ENCODE peak calls at places on chromosomes 12 and 14, in four cellular contexts. One of them, this sample, is unnamed.

GRCh38 chr12:27868165-27868564 is 88.1 kb upstream of the MANSC4 start:
- DNase-seq in activated naive CD4-positive, alpha-beta T cell treated with anti-CD3 and anti-CD28 coated beads for 36 hours: no peak
- DNase-seq in activated CD8-positive, alpha-beta T cell treated with anti-CD3 and anti-CD28 coated beads, Interleukin-2, amount 10 ng/mL, durations not matched to agents 7 days and 5 days: no peak
- DNase-seq in heart right ventricle: no peak
- DNase-seq in this sample: no peak

GRCh38 chr12:79016181-79016580 is 151.6 kb downstream of the SYT1 start:
- DNase-seq in activated naive CD4-positive, alpha-beta T cell treated with anti-CD3 and anti-CD28 coated beads for 36 hours: no peak
- DNase-seq in activated CD8-positive, alpha-beta T cell treated with anti-CD3 and anti-CD28 coated beads, Interleukin-2, amount 10 ng/mL, durations not matched to agents 7 days and 5 days: no peak
- DNase-seq in heart right ventricle: no peak
- DNase-seq in this sample: no peak

GRCh38 chr14:100059433-100059781 is 5.8 kb upstream of the EVL start:
- DNase-seq in activated naive CD4-positive, alpha-beta T cell treated with anti-CD3 and anti-CD28 coated beads for 36 hours: peak
- DNase-seq in activated CD8-positive, alpha-beta T cell treated with anti-CD3 and anti-CD28 coated beads, Interleukin-2, amount 10 ng/mL, durations not matched to agents 7 days and 5 days: no peak
- DNase-seq in heart right ventricle: no peak
- DNase-seq in this sample: no peak

GRCh38 chr12:116712458-116713303 is 25.2 kb downstream of the SPRING1 start:
- DNase-seq in activated naive CD4-positive, alpha-beta T cell treated with anti-CD3 and anti-CD28 coated beads for 36 hours: no peak
- DNase-seq in activated CD8-positive, alpha-beta T cell treated with anti-CD3 and anti-CD28 coated beads, Interleukin-2, amount 10 ng/mL, durations not matched to agents 7 days and 5 days: no peak
- DNase-seq in heart right ventricle: no peak
- DNase-seq in this sample: no peak

GRCh38 chr12:68378859-68379628 is 46.9 kb upstream of the MDM1 start:
- DNase-seq in activated naive CD4-positive, alpha-beta T cell treated with anti-CD3 and anti-CD28 coated beads for 36 hours: no peak
- DNase-seq in activated CD8-positive, alpha-beta T cell treated with anti-CD3 and anti-CD28 coated beads, Interleukin-2, amount 10 ng/mL, durations not matched to agents 7 days and 5 days: no peak
- DNase-seq in heart right ventricle: no peak
- DNase-seq in this sample: no peak

GRCh38 chr12:5745251-5745888 is 199.7 kb downstream of the ANO2 start:
- DNase-seq in activated naive CD4-positive, alpha-beta T cell treated with anti-CD3 and anti-CD28 coated beads for 36 hours: peak
- DNase-seq in activated CD8-positive, alpha-beta T cell treated with anti-CD3 and anti-CD28 coated beads, Interleukin-2, amount 10 ng/mL, durations not matched to agents 7 days and 5 days: peak
- DNase-seq in heart right ventricle: peak
- DNase-seq in this sample: peak

GRCh38 chr12:42119085-42119633 is 25.5 kb downstream of the GXYLT1 start:
- DNase-seq in activated naive CD4-positive, alpha-beta T cell treated with anti-CD3 and anti-CD28 coated beads for 36 hours: peak
- DNase-seq in activated CD8-positive, alpha-beta T cell treated with anti-CD3 and anti-CD28 coated beads, Interleukin-2, amount 10 ng/mL, durations not matched to agents 7 days and 5 days: no peak
- DNase-seq in heart right ventricle: no peak
- DNase-seq in this sample: no peak

GRCh38 chr12:51923506-51924365 is 16.4 kb downstream of the ACVRL1 start:
- DNase-seq in activated naive CD4-positive, alpha-beta T cell treated with anti-CD3 and anti-CD28 coated beads for 36 hours: peak
- DNase-seq in activated CD8-positive, alpha-beta T cell treated with anti-CD3 and anti-CD28 coated beads, Interleukin-2, amount 10 ng/mL, durations not matched to agents 7 days and 5 days: peak
- DNase-seq in heart right ventricle: peak
- DNase-seq in this sample: peak

GRCh38 chr14:74510211-74510931 is 16.8 kb downstream of the ISCA2 start:
- DNase-seq in activated naive CD4-positive, alpha-beta T cell treated with anti-CD3 and anti-CD28 coated beads for 36 hours: no peak
- DNase-seq in activated CD8-positive, alpha-beta T cell treated with anti-CD3 and anti-CD28 coated beads, Interleukin-2, amount 10 ng/mL, durations not matched to agents 7 days and 5 days: no peak
- DNase-seq in heart right ventricle: no peak
- DNase-seq in this sample: no peak

GRCh38 chr14:50961606-50962259 is 17.4 kb upstream of the PYGL start:
- DNase-seq in activated naive CD4-positive, alpha-beta T cell treated with anti-CD3 and anti-CD28 coated beads for 36 hours: no peak
- DNase-seq in activated CD8-positive, alpha-beta T cell treated with anti-CD3 and anti-CD28 coated beads, Interleukin-2, amount 10 ng/mL, durations not matched to agents 7 days and 5 days: no peak
- DNase-seq in heart right ventricle: no peak
- DNase-seq in this sample: no peak